ENCODE peak calls at places on chromosomes 13 and 19, in six cellular contexts. Q is esophagus squamous epithelium, B is Peyer's patch, L is adrenal gland, I is heart left ventricle, E is stomach. D is an unnamed sample. For H3K36me3, the result is how much of the 10 kb centered on the place peaks cover.

GRCh38 chr19:5533257-5533656 is 34.5 kb downstream of the TINCR start:
- DNase-seq in L (no peak), Q (no peak), I (no peak), E (no peak), B (no peak), D (no peak)

GRCh38 chr19:35293733-35294309 is 1.9 kb downstream of the MAG start:
- DNase-seq in I (no peak), E (no peak), Q (no peak), L (no peak), B (no peak), D (no peak)

GRCh38 chr13:94389544-94390351 is 89.7 kb downstream of the DCT start:
- DNase-seq in E (no peak), L (no peak), B (no peak), Q (no peak), I (no peak), D (no peak)

GRCh38 chr13:76292031-76292430 is 594.2 kb downstream of the KCTD12 start:
- DNase-seq in I (no peak), Q (no peak), L (no peak), E (no peak), B (no peak), D (no peak)

GRCh38 chr19:56476671-56477428 is at the start of gene ZNF667:
- DNase-seq in L (peak), I (peak), B (no peak), E (no peak), Q (no peak), D (no peak)

GRCh38 chr19:54114340-54114826 is 1.1 kb downstream of the TFPT start:
- DNase-seq in B (peak), L (peak), Q (no peak), I (peak), E (peak), D (no peak)

GRCh38 chr19:18607222-18608101 is 863 bp upstream of the CRLF1 start:
- DNase-seq in L (no peak), I (no peak), B (no peak), E (no peak), Q (no peak), D (no peak)

GRCh38 chr13:32309312-32309711 is 5.9 kb downstream of the ZAR1L start:
- DNase-seq in L (no peak), B (no peak), I (no peak), Q (no peak), E (no peak), D (no peak)

GRCh38 chr13:100828226-100828625 is 153.6 kb upstream of the TMTC4 start:
- DNase-seq in Q (no peak), L (no peak), I (no peak), B (no peak), E (no peak), D (no peak)

GRCh38 chr13:99572131-99572530 is 70.9 kb downstream of the TM9SF2 start:
- DNase-seq in E (no peak), B (no peak), I (no peak), Q (no peak), L (no peak), D (no peak)

GRCh38 chr19:31253816-31254551 is 95.3 kb downstream of the TSHZ3 start:
- DNase-seq in L (no peak), Q (no peak), E (no peak), I (no peak), B (no peak), D (peak)

GRCh38 chr19:16814526-16815100 is 14.6 kb upstream of the SIN3B start:
- DNase-seq in Q (no peak), L (no peak), I (no peak), E (no peak), B (no peak), D (no peak)

GRCh38 chr13:34756136-34756535 is 185.9 kb upstream of the NBEA start:
- DNase-seq in B (no peak), I (no peak), E (no peak), Q (no peak), L (no peak), D (no peak)

GRCh38 chr19:6066661-6067646 is 43.3 kb downstream of the RFX2 start:
- DNase-seq in L (peak), Q (peak), E (peak), B (peak), I (peak), D (peak)

GRCh38 chr13:112776971-112777370 is 87.1 kb downstream of the ATP11A start:
- DNase-seq in I (no peak), Q (no peak), E (no peak), B (no peak), L (no peak), D (no peak)

GRCh38 chr19:12837225-12837624 is 1.1 kb upstream of the MAST1 start:
- DNase-seq in B (no peak), L (no peak), Q (no peak), E (no peak), I (no peak), D (no peak)

GRCh38 chr13:113948034-113948742 is 25.7 kb downstream of the C13orf46 start:
- DNase-seq in B (no peak), L (no peak), Q (no peak), I (no peak), E (no peak), D (no peak)

GRCh38 chr19:6693681-6694080 is 23.7 kb upstream of the TNFSF14 start:
- DNase-seq in L (no peak), E (no peak), Q (no peak), B (no peak), I (no peak), D (no peak)

GRCh38 chr13:85170372-85170771 is 628.8 kb downstream of the SLITRK6 start:
- DNase-seq in E (no peak), L (no peak), B (no peak), Q (no peak), I (no peak), D (no peak)

GRCh38 chr13:46640843-46641242 is 87.9 kb downstream of the LRCH1 start:
- DNase-seq in E (no peak), I (no peak), B (no peak), Q (no peak), L (no peak), D (no peak)

GRCh38 chr13:27481766-27482165 is 31.4 kb upstream of the MTIF3 start:
- DNase-seq in B (no peak), I (no peak), E (peak), L (peak), Q (no peak), D (no peak)

GRCh38 chr19:42532881-42533280 is 4.6 kb upstream of the CEACAM1 start:
- DNase-seq in Q (no peak), E (no peak), B (no peak), I (no peak), L (no peak), D (no peak)

GRCh38 chr13:53266757-53267156 is 238.1 kb downstream of the OLFM4 start:
- DNase-seq in Q (no peak), I (no peak), B (no peak), E (no peak), L (no peak), D (no peak)

GRCh38 chr19:13212759-13213330 is 62.6 kb downstream of the IER2 start:
- DNase-seq in Q (no peak), L (peak), I (peak), E (peak), B (peak), D (no peak)

GRCh38 chr13:50677687-50678463 is 165.6 kb downstream of the DLEU7 start:
- DNase-seq in E (no peak), L (no peak), I (no peak), Q (no peak), B (no peak), D (no peak)

GRCh38 chr13:49113526-49114286 is 106.4 kb upstream of the MLNR start:
- DNase-seq in B (no peak), E (no peak), L (no peak), Q (no peak), I (no peak), D (no peak)

GRCh38 chr19:6064703-6065073 is 45.6 kb downstream of the RFX2 start:
- DNase-seq in L (no peak), E (no peak), Q (no peak), B (peak), I (no peak), D (no peak)

GRCh38 chr13:34376483-34376882 is 558.5 kb downstream of the RFC3 start:
- DNase-seq in L (no peak), B (no peak), Q (no peak), I (no peak), E (no peak), D (no peak)

GRCh38 chr19:43532571-43532961 is 422 bp upstream of the ZNF575 start:
- DNase-seq in I (peak), E (peak), L (peak), Q (no peak), B (no peak), D (no peak)

GRCh38 chr19:10158071-10158470 is 36.7 kb downstream of the DNMT1 start:
- DNase-seq in I (no peak), B (no peak), L (no peak), Q (no peak), E (no peak), D (no peak)
- TF ChIP-seq POLR2A in I (no peak), B (no peak), L (no peak), Q (no peak), E (no peak), D (no peak)

GRCh38 chr13:20528451-20528850 is 2.8 kb upstream of the CRYL1 start:
- DNase-seq in B (no peak), I (no peak), L (no peak), E (no peak), Q (no peak), D (no peak)

GRCh38 chr13:20525144-20525600 is 485 bp downstream of the CRYL1 start:
- DNase-seq in E (peak), I (peak), L (peak), Q (no peak), B (peak), D (no peak)

GRCh38 chr13:20525601-20526544 is at the start of gene CRYL1:
- DNase-seq in L (peak), B (peak), E (peak), I (peak), Q (peak), D (no peak)

GRCh38 chr13:20521388-20521787 is 4.3 kb downstream of the CRYL1 start:
- DNase-seq in E (no peak), L (no peak), I (no peak), Q (no peak), B (no peak), D (no peak)

DNA sequence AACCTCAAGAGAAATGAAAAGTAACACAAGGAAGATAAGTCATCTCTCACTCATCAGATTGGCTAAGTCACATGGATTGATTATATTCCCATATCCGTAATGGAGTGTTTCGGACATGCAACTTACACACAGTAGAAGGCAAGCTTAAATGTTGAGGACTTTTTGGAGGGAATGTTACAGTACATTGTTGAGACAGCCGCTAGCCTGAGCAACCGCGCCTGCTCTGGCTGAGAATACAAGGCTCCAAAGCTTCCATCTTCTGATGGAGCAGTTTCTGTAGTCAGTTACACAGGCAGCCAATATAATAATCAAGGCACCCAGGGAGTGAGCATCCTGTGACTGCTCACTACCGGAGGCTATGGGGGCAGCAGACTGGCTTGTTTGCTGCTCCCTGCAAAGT is 1.0 kb upstream of the CRYL1 start:
- DNase-seq in I (no peak), Q (no peak), E (no peak), L (no peak), B (no peak), D (no peak)
- H3K4me3 ChIP-seq in I (peak), Q (peak), E (peak), L (no peak), B (peak), D (peak)

DNA sequence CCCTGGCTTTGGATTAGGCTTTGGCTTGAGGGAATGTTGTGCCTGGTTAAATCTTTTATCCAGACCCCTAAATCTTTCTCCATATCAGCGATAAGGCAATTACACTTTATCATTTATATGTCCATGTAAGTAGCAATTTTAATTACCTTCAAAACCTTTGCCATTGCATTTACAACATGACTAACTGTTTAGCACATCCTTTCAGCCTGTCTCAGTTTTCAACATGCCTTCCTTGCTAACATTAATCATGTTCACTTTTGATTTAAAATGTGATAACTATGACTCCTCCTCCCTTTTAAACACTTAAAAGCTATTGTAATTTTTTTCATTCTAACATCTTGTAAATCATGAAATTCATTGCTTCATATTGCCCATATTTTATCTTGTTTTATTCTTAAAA is 583.6 kb downstream of the SLITRK1 start:
- DNase-seq in E (no peak), B (no peak), L (no peak), Q (no peak), I (no peak), D (no peak)
- H3K36me3 ChIP-seq in E (under half), B (under half), L (under half), Q (under half), I (under half), D (under half)

GRCh38 chr19:45769054-45769782 is at the start of gene SIX5:
- DNase-seq in I (peak), L (peak), Q (peak), E (peak), B (peak), D (peak)

GRCh38 chr19:45770192-45771101 is 1.4 kb upstream of the SIX5 start:
- DNase-seq in E (peak), I (peak), B (peak), L (peak), Q (peak), D (peak)

GRCh38 chr19:45771331-45771933 is 2.4 kb upstream of the SIX5 start:
- DNase-seq in Q (no peak), I (no peak), L (no peak), E (peak), B (no peak), D (no peak)

GRCh38 chr19:45768644-45769053 is 403 bp downstream of the SIX5 start:
- DNase-seq in E (peak), I (peak), Q (no peak), B (peak), L (no peak), D (no peak)

DNA sequence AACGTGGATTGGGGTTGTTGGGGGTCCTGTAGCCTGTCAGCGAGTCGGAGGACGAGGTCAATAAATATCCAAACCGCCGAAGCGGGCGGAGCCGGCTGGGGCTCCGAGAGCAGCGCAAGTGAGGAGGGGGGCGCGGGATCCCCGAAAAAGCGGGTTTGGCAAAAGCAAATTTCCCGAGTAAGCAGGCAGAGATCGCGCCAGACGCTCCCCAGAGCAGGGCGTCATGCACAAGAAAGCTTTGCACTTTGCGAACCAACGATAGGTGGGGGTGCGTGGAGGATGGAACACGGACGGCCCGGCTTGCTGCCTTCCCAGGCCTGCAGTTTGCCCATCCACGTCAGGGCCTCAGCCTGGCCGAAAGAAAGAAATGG is 754 bp upstream of the SIX5 start:
- DNase-seq in Q (no peak), E (peak), B (peak), L (peak), I (peak), D (no peak)
- TF ChIP-seq POLR2A in Q (no peak), E (no peak), B (no peak), L (no peak), I (no peak), D (no peak)

GRCh38 chr19:45863840-45864628 is at the start of gene FOXA3:
- DNase-seq in B (no peak), L (no peak), E (peak), Q (no peak), I (peak), D (peak)

GRCh38 chr19:45865269-45865948 is 1.3 kb downstream of the FOXA3 start:
- DNase-seq in Q (no peak), I (no peak), B (no peak), E (peak), L (no peak), D (no peak)

GRCh38 chr19:45862564-45863334 is at the start of gene SYMPK:
- DNase-seq in B (peak), E (peak), I (peak), L (peak), Q (peak), D (no peak)

GRCh38 chr19:45863335-45863839 is 440 bp upstream of the SYMPK start:
- DNase-seq in Q (no peak), B (no peak), I (no peak), E (no peak), L (no peak), D (no peak)

DNA sequence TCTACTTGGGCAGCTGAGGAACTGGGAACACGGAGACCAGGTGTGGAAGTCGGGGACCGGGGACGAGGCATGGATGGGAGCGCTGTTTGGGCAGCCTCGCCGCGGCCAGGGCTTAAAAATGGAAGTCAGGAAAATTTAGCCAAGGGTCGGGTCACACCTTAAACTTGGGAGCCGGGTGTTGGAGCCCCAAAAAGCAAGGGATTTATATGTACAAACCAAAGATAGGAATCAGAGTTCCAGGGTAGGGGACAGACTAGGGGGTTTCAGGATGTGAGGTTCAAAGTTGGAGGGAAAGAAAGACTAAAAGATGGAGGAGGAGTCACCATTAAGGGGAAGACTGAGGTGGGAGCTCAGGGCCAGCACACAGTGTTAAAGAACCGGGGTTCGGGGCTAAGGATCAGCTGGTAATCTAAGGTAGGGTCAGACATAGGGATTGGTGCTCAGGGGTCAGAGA is 530 bp downstream of the FOXA3 start:
- DNase-seq in Q (no peak), I (no peak), L (no peak), E (no peak), B (no peak), D (no peak)
- H3K4me3 ChIP-seq in Q (no peak), I (peak), L (no peak), E (peak), B (peak), D (peak)

DNA sequence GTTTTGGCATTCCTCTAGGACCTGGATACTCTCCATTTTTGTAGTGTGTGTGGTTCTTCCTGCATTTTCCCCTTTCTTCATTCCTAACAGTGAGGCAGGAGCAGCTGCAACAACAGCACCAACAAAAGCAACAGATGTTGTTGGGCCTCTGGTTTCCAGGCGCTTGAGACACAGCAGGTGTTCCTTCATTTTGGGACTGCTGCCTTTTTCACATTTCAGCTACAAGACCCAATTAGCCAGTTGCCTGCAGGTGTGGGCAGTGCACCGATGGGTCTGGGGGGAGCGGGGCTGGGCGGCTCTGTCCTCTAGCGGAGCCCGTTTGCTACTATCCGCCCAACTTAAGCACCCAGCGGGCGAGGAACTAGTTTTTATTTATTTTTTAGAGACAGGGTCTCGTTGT is 26.0 kb downstream of the ELF1 start:
- DNase-seq in E (no peak), Q (no peak), I (no peak), L (no peak), B (no peak), D (no peak)
- H3K36me3 ChIP-seq in E (under half), Q (under half), I (under half), L (under half), B (under half), D (under half)

GRCh38 chr19:952680-953500 is 27.1 kb downstream of the ARID3A start:
- DNase-seq in Q (no peak), B (peak), I (no peak), E (no peak), L (no peak), D (no peak)
- TF ChIP-seq POLR2A in Q (no peak), B (no peak), I (no peak), E (no peak), L (no peak), D (no peak)

D was measured in vagina.